ENCODE peak calls at places on chromosome 15, in ten cellular contexts. Z, U, I, Q, V, H, F, E, O and P are unnamed samples.

GRCh38 chr15:70476441-70476840 is 286.9 kb downstream of the UACA start:
- DNase-seq in V (no peak), O (no peak), E (no peak), Q (no peak), H (no peak), Z (no peak), I (no peak), U (no peak), F (no peak), P (no peak)

GRCh38 chr15:22933641-22934061 is 46.5 kb downstream of the CYFIP1 start:
- DNase-seq in H (no peak), O (no peak), U (no peak), I (peak), Z (no peak), V (no peak), F (no peak), E (no peak), Q (no peak), P (no peak)

GRCh38 chr15:101176625-101177024 is 75.2 kb downstream of the CHSY1 start:
- DNase-seq in Q (peak), E (no peak), O (peak), Z (no peak), F (no peak), I (peak), U (no peak), H (no peak), V (no peak), P (peak)

GRCh38 chr15:63244399-63244798 is 33.0 kb upstream of the APH1B start:
- DNase-seq in Z (no peak), F (no peak), H (no peak), I (peak), Q (peak), U (no peak), V (no peak), O (peak), E (no peak), P (peak)

GRCh38 chr15:67105065-67105951 is 39.9 kb downstream of the SMAD3 start:
- DNase-seq in V (no peak), I (peak), H (peak), Z (no peak), U (no peak), Q (peak), E (peak), O (peak), F (peak), P (peak)

GRCh38 chr15:68229386-68230156 is at the start of gene CLN6:
- DNase-seq in E (peak), O (peak), H (peak), Q (peak), U (peak), I (peak), F (no peak), V (peak), Z (peak), P (peak)

GRCh38 chr15:39922450-39923092 is 2.5 kb upstream of the GPR176 start:
- DNase-seq in U (no peak), Q (no peak), O (no peak), E (peak), I (no peak), H (no peak), Z (no peak), F (no peak), V (no peak), P (no peak)

GRCh38 chr15:36358094-36358961 is 221.1 kb upstream of the CDIN1 start:
- DNase-seq in Z (no peak), Q (peak), O (peak), V (no peak), H (no peak), I (peak), U (no peak), F (no peak), E (no peak), P (peak)

GRCh38 chr15:90893175-90894090 is 9.1 kb downstream of the FES start:
- DNase-seq in V (no peak), I (no peak), H (no peak), Q (no peak), E (no peak), O (no peak), U (no peak), F (no peak), Z (no peak), P (no peak)

GRCh38 chr15:70582143-70582945 is 181.0 kb downstream of the UACA start:
- DNase-seq in E (no peak), I (peak), O (no peak), Q (peak), Z (no peak), F (no peak), H (no peak), U (no peak), V (no peak), P (no peak)

GRCh38 chr15:101121511-101122090 is 130.2 kb downstream of the CHSY1 start:
- DNase-seq in O (peak), I (peak), Z (peak), U (peak), Q (peak), E (peak), V (peak), H (peak), F (peak), P (peak)

GRCh38 chr15:89129816-89130134 is 41.5 kb downstream of the ABHD2 start:
- DNase-seq in Z (no peak), Q (no peak), H (no peak), E (no peak), I (no peak), U (no peak), V (no peak), O (no peak), F (no peak), P (no peak)

GRCh38 chr15:59595434-59595915 is 16.1 kb upstream of the GCNT3 start:
- DNase-seq in U (no peak), V (no peak), Q (no peak), E (no peak), I (no peak), Z (no peak), F (no peak), O (no peak), H (no peak), P (no peak)

GRCh38 chr15:42919308-42919707 is 1.3 kb downstream of the TTBK2 start:
- DNase-seq in I (peak), F (no peak), O (peak), V (no peak), Q (peak), E (no peak), H (no peak), U (no peak), Z (no peak), P (peak)

GRCh38 chr15:83926116-83926515 is 272.2 kb downstream of the ADAMTSL3 start:
- DNase-seq in H (no peak), F (no peak), Z (no peak), Q (no peak), I (peak), U (no peak), E (no peak), V (no peak), O (peak), P (no peak)

GRCh38 chr15:26160343-26160742 is 297.2 kb upstream of the ATP10A start:
- DNase-seq in Q (no peak), O (no peak), V (no peak), E (no peak), Z (no peak), I (no peak), F (no peak), U (no peak), H (no peak), P (no peak)

GRCh38 chr15:82548700-82549099 is 8.4 kb upstream of the RPS17 start:
- DNase-seq in Q (no peak), H (no peak), Z (no peak), E (no peak), I (peak), O (no peak), F (no peak), U (no peak), V (no peak), P (no peak)

GRCh38 chr15:25088261-25088790 is 133.5 kb downstream of the SNRPN start:
- DNase-seq in F (no peak), Z (no peak), E (no peak), I (no peak), O (no peak), Q (no peak), H (no peak), V (no peak), U (no peak), P (no peak)

GRCh38 chr15:82810863-82811421 is 1.5 kb downstream of the WHAMM start:
- DNase-seq in Z (no peak), E (no peak), V (no peak), I (peak), H (no peak), F (no peak), Q (no peak), U (peak), O (peak), P (peak)

GRCh38 chr15:100034191-100034590 is 301.0 kb upstream of the LYSMD4 start:
- DNase-seq in O (no peak), F (no peak), E (no peak), H (no peak), U (no peak), Z (no peak), I (no peak), V (no peak), Q (no peak), P (no peak)

GRCh38 chr15:68149059-68149458 is 56.1 kb downstream of the CALML4 start:
- DNase-seq in Z (no peak), E (no peak), Q (peak), U (no peak), I (peak), V (no peak), O (peak), H (no peak), F (no peak), P (peak)

GRCh38 chr15:99984491-99985243 is 251.4 kb upstream of the LYSMD4 start:
- DNase-seq in Z (no peak), H (no peak), E (no peak), U (no peak), F (no peak), V (no peak), I (no peak), O (no peak), Q (no peak), P (no peak)

GRCh38 chr15:92140802-92141201 is 252.9 kb upstream of the ST8SIA2 start:
- DNase-seq in U (no peak), E (no peak), H (no peak), V (no peak), Q (no peak), Z (no peak), F (no peak), I (no peak), O (peak), P (no peak)

GRCh38 chr15:69299451-69300128 is 878 bp downstream of the PAQR5 start:
- DNase-seq in Q (no peak), U (no peak), O (no peak), I (no peak), V (no peak), E (no peak), Z (no peak), F (no peak), H (no peak), P (no peak)

GRCh38 chr15:76431936-76432335 is 95.4 kb downstream of the ISL2 start:
- DNase-seq in I (no peak), Z (peak), F (no peak), H (no peak), O (no peak), V (no peak), U (no peak), Q (no peak), E (no peak), P (no peak)

GRCh38 chr15:75454471-75455418 is 3.3 kb upstream of the SIN3A start:
- DNase-seq in I (peak), U (peak), Q (peak), H (no peak), V (peak), O (peak), F (no peak), E (no peak), Z (peak), P (peak)

GRCh38 chr15:50685191-50685975 is 1.2 kb downstream of the TRPM7 start:
- DNase-seq in V (no peak), Z (no peak), H (no peak), E (no peak), I (peak), Q (peak), F (no peak), U (no peak), O (peak), P (peak)

GRCh38 chr15:70320077-70320830 is 222.5 kb upstream of the TLE3 start:
- DNase-seq in U (no peak), Z (no peak), F (no peak), O (no peak), H (peak), Q (peak), I (no peak), V (no peak), E (no peak), P (no peak)

GRCh38 chr15:90115783-90116182 is 13.5 kb upstream of the IDH2 start:
- DNase-seq in O (no peak), F (no peak), V (no peak), Z (no peak), U (no peak), Q (no peak), H (no peak), I (no peak), E (no peak), P (no peak)

GRCh38 chr15:85587707-85588441 is 206.9 kb downstream of the KLHL25 start:
- DNase-seq in O (peak), Z (no peak), U (no peak), H (no peak), I (peak), F (no peak), E (no peak), Q (peak), V (no peak), P (peak)

GRCh38 chr15:58410353-58410752 is 21.4 kb upstream of the LIPC start:
- DNase-seq in F (no peak), E (peak), U (no peak), V (peak), H (no peak), I (peak), O (no peak), Q (peak), Z (no peak), P (peak)
- H3K4me3 ChIP-seq in F (peak), E (peak), U (no peak), V (no peak), H (peak), I (no peak), O (no peak), Q (peak), Z (no peak), P (no peak)

DNA sequence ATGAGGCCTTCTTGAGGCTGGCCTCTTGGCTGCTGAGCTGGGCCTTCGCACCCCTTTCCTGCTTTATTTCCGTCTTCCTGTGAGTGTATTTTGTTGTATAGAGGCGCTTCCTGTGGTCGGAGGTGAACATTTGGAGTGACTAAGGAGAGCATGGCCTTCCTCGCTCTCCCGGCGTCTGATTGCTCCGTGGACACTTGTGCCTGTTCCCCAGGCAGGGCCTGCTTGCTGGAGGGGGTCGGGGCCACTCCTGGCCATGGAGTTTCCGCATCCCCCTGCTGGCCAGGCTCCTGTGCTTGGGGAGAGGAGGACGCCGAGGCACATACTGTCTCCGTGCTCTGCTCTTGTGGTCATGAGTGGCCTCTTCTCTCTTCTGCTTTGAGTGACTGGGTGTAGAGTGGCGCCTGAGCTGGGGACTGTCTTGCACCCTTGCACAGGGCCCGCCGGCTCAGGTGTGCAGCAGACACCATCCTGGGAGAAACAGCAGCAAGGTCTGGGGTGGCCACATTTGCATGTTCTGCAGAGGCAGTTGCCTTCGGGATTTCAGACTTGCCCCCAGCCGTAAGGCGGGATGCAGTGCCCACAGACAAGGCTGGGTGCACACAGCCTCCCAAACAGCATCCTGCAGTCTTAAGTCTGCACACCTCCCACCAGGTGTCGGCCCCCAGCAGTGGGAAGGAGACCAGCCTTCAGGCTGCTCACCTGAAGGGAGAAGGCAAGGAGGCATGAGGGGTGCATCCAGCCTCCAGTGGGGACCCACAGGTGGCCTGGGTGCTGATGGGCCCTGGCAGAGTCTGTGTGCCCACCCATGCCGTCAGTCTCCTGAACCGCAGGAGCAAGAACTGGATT is 16.4 kb downstream of the KLF13 start:
- DNase-seq in H (no peak), F (no peak), O (no peak), I (no peak), E (no peak), V (no peak), Q (no peak), Z (no peak), U (no peak), P (no peak)
- H3K4me3 ChIP-seq in H (no peak), F (no peak), O (no peak), I (no peak), E (no peak), V (no peak), Q (no peak), Z (no peak), U (no peak), P (no peak)

DNA sequence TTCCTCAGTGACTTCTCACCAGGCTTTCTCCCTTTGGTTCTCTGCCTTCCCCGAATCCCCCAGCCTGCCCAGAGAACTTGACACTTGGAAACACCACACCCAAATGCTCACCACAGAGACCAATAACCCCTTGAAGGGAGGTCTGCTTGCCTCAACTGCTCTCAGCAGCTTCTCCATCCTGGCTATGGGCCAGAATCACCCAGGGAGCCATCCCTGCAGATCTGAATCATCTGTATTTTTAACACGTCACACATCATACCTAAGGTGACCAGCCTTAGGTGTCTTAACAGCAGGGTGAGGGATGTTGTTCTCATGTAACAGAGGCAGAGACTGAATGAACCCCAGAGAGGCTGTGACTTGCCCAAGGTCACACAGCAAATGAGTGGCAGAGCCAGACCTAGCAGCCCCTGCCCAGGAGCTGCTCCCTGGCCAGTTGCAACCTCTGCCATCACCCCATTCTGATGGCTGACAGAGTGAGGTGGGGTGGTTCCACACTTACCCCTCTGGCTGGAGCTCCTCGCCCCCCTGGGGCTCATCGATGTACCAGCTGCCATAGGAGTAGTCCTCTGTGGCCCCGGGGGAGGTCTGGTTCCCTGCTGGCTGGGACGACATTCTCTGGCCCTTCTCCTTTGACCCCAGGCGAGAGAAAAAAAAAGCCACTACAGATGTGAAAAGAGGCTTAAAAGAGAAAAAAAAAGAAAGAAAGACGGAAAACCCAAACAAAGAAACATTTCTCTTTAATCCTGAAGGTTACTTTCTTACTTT is 749 bp downstream of the STRA6 start:
- DNase-seq in H (no peak), E (no peak), Q (peak), Z (no peak), F (no peak), I (peak), U (no peak), V (no peak), O (peak), P (no peak)
- H3K4me3 ChIP-seq in H (no peak), E (no peak), Q (peak), Z (peak), F (no peak), I (peak), U (no peak), V (no peak), O (no peak), P (no peak)

DNA sequence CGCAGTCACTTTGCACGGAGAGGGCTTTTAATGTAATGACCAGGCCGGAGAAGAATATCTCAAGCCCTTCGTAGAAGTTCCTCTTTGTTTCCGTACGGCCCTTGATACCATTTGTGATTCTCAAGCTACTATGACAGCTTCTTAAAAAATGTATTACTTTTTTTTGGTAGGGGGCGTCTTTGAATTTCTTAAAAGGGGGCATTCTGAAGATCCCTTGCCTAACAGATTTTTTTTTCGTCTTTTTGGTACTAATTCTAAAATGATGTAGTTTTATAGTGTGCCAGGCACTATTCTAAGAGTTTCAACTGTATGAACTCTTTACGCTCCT is 614.0 kb downstream of the MCTP2 start:
- DNase-seq in O (no peak), Q (no peak), V (no peak), I (no peak), F (no peak), H (no peak), U (no peak), Z (no peak), E (no peak), P (no peak)
- H3K4me3 ChIP-seq in O (no peak), Q (peak), V (no peak), I (peak), F (peak), H (peak), U (no peak), Z (peak), E (peak), P (peak)

DNA sequence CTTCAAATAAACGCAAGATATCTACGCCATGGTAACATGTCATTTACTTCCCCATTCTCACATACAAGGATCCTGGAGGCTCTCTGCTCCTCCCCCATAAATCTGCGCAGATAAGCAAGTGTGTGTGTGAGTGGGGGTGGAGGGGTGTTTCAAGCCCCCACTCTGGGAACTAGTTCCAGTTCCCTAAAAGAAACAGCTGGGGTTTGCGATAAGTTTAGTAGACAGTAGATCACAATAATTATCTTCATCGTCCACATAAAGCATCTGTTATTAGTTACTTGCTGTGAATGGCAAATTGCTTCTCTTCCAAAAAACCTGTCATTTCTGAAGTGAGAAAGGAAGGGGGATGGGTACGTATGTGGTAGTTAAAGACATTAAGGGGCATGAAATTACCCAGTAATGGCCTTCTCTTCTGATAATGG is 79.8 kb downstream of the RBPMS2 start:
- DNase-seq in H (no peak), E (peak), V (no peak), O (no peak), I (no peak), U (no peak), F (no peak), Z (no peak), Q (no peak), P (no peak)
- H3K4me3 ChIP-seq in H (no peak), E (no peak), V (no peak), O (no peak), I (no peak), U (no peak), F (no peak), Z (no peak), Q (no peak), P (no peak)

DNA sequence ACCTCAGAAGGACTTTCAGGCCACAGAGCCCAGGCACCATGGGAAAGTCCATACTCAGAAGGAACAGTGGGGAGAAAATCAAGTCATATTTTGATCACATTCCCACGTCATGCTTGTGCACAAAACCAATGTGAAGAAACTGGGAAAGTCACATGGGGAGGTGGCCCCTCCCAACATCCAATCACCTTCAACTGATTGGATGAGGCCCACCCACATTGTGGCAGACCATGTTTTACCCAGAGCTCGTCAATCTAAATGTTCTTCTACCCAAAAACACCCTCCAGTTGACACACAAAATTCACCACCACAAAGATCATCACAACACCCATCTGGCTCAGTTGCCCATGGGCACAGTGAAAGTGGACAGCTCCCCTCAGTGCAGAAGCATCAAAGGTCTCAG is 248.2 kb upstream of the IGF1R start:
- DNase-seq in Q (no peak), I (no peak), H (no peak), U (no peak), V (no peak), Z (no peak), F (no peak), E (no peak), O (no peak), P (no peak)
- H3K4me3 ChIP-seq in Q (no peak), I (no peak), H (no peak), U (no peak), V (no peak), Z (no peak), F (no peak), E (no peak), O (no peak), P (no peak)